ENCODE peak calls at places on chromosomes 13 and 19, in four cellular contexts. F, J, H and Y are unnamed samples.

GRCh38 chr13:30173301-30173605 is 134.1 kb downstream of the KATNAL1 start:
- DNase-seq in F (no peak), J (no peak), H (no peak), Y (no peak)

GRCh38 chr19:54311486-54311885 is 1.5 kb downstream of the LILRA5 start:
- DNase-seq in F (no peak), J (no peak), H (no peak), Y (no peak)

GRCh38 chr13:53159439-53159838 is 130.8 kb downstream of the OLFM4 start:
- DNase-seq in F (no peak), J (no peak), H (no peak), Y (no peak)

GRCh38 chr19:35248310-35249145 is at the start of gene LSR:
- DNase-seq in F (peak), J (no peak), H (no peak), Y (no peak)

GRCh38 chr13:22001336-22001735 is 330.5 kb downstream of the FGF9 start:
- DNase-seq in F (no peak), J (no peak), H (no peak), Y (no peak)

GRCh38 chr19:42655748-42656147 is 61.0 kb upstream of the CEACAM8 start:
- DNase-seq in F (no peak), J (no peak), H (no peak), Y (no peak)

GRCh38 chr13:105665284-105665683 is 870.2 kb downstream of the EFNB2 start:
- DNase-seq in F (no peak), J (no peak), H (no peak), Y (no peak)

GRCh38 chr13:24220086-24220703 is 59.7 kb downstream of the SPATA13 start:
- DNase-seq in F (no peak), J (no peak), H (no peak), Y (peak)

GRCh38 chr13:23488442-23488841 is 54.9 kb upstream of the SACS start:
- DNase-seq in F (no peak), J (no peak), H (no peak), Y (no peak)

GRCh38 chr13:50080158-50080855 is 65.1 kb downstream of the KCNRG start:
- DNase-seq in F (peak), J (no peak), H (no peak), Y (peak)

GRCh38 chr13:75934889-75935288 is 298.8 kb downstream of the LMO7 start:
- DNase-seq in F (no peak), J (no peak), H (no peak), Y (no peak)

GRCh38 chr19:14432817-14433453 is at the start of gene PKN1:
- DNase-seq in F (no peak), J (peak), H (peak), Y (peak)

GRCh38 chr19:8240274-8241229 is 31.4 kb downstream of the CERS4 start:
- DNase-seq in F (peak), J (peak), H (peak), Y (peak)

GRCh38 chr19:14248578-14249011 is 42.6 kb upstream of the ADGRL1 start:
- DNase-seq in F (no peak), J (no peak), H (peak), Y (peak)

GRCh38 chr13:89796196-89796595 is 1551.3 kb upstream of the MIR17HG start:
- DNase-seq in F (no peak), J (no peak), H (no peak), Y (no peak)

GRCh38 chr13:20342326-20342725 is 110.2 kb upstream of the GJB6 start:
- DNase-seq in F (no peak), J (no peak), H (no peak), Y (no peak)

GRCh38 chr19:45477713-45478453 is 10.1 kb downstream of the FOSB start:
- DNase-seq in F (no peak), J (no peak), H (no peak), Y (no peak)

GRCh38 chr19:19946226-19946625 is 45.5 kb downstream of the ZNF93 start:
- DNase-seq in F (no peak), J (no peak), H (no peak), Y (no peak)

GRCh38 chr19:31436121-31436776 is 87.0 kb upstream of the TSHZ3 start:
- DNase-seq in F (no peak), J (no peak), H (no peak), Y (no peak)

GRCh38 chr13:50714886-50715285 is 128.6 kb downstream of the DLEU7 start:
- DNase-seq in F (no peak), J (no peak), H (no peak), Y (no peak)

GRCh38 chr13:112740502-112741131 is 50.8 kb downstream of the ATP11A start:
- DNase-seq in F (peak), J (peak), H (no peak), Y (no peak)

GRCh38 chr13:25733061-25733491 is 318.7 kb downstream of the SHISA2 start:
- DNase-seq in F (no peak), J (no peak), H (no peak), Y (no peak)

GRCh38 chr19:50377051-50377441 is 789 bp downstream of the NR1H2 start:
- DNase-seq in F (peak), J (peak), H (no peak), Y (no peak)

GRCh38 chr19:33064778-33065550 is at the start of gene RHPN2:
- DNase-seq in F (no peak), J (peak), H (peak), Y (no peak)

GRCh38 chr13:110106726-110107125 is 200.2 kb downstream of the COL4A1 start:
- DNase-seq in F (peak), J (no peak), H (peak), Y (no peak)

GRCh38 chr13:35530147-35530546 is 53.7 kb upstream of the MAB21L1 start:
- DNase-seq in F (no peak), J (no peak), H (no peak), Y (no peak)

GRCh38 chr19:20964798-20965197 is 41.7 kb downstream of the ZNF85 start:
- DNase-seq in F (no peak), J (no peak), H (no peak), Y (no peak)

GRCh38 chr13:97000295-97000925 is 6.1 kb upstream of the OXGR1 start:
- DNase-seq in F (no peak), J (no peak), H (no peak), Y (no peak)

GRCh38 chr19:45037393-45038169 is 1.3 kb upstream of the CLASRP start:
- DNase-seq in F (no peak), J (no peak), H (no peak), Y (no peak)

GRCh38 chr19:45451181-45451849 is 16.5 kb upstream of the FOSB start:
- DNase-seq in F (peak), J (peak), H (no peak), Y (no peak)

GRCh38 chr19:8580710-8581281 is 3.6 kb upstream of the MYO1F start:
- DNase-seq in F (peak), J (peak), H (peak), Y (peak)

GRCh38 chr13:102191951-102192461 is 209.8 kb downstream of the FGF14 start:
- DNase-seq in F (no peak), J (no peak), H (no peak), Y (no peak)

GRCh38 chr19:34732548-34733255 is 1.3 kb upstream of the ZNF181 start:
- DNase-seq in F (no peak), J (no peak), H (no peak), Y (no peak)

GRCh38 chr13:60707878-60708277 is 310.9 kb downstream of the TDRD3 start:
- DNase-seq in F (no peak), J (no peak), H (no peak), Y (no peak)

GRCh38 chr13:114134944-114135610 is 2.7 kb upstream of the RASA3 start:
- DNase-seq in F (peak), J (peak), H (no peak), Y (no peak)

GRCh38 chr13:96450635-96451034 is 360.7 kb downstream of the HS6ST3 start:
- DNase-seq in F (no peak), J (no peak), H (no peak), Y (no peak)

DNA sequence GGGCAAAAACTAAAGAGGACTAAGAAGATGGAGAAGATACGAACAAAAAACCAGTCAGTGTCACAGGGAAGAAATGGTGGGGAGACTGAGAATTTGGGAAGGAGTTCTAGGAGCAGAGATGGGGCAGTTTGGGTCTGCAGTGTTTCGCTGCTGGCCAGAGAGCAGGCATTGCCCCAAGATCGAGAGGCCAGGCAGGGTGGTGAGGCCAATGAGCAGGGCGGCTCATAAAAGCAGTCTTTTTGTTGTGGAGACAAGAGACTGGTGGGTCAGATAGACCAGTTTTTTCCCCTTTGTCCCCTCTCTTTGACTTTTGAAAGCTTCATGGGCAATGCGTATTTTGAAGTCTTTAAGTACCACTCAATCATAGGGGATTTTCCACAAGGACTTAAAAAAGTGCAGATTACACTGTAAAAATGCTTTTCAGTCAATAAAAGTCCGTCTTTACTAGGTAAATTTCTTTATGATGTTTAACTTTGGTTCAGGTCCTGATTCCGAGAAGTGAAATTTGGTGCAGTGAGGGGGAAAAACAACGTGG is 338.7 kb downstream of the KLF5 start:
- DNase-seq in F (no peak), J (no peak), H (no peak), Y (no peak)
- H3K27ac ChIP-seq in F (no peak), J (no peak), H (no peak), Y (no peak)

GRCh38 chr13:32318072-32318471 is 2.8 kb downstream of the BRCA2 start:
- DNase-seq in F (no peak), J (no peak), H (no peak), Y (no peak)
- H3K27ac ChIP-seq in F (no peak), J (no peak), H (no peak), Y (no peak)

DNA sequence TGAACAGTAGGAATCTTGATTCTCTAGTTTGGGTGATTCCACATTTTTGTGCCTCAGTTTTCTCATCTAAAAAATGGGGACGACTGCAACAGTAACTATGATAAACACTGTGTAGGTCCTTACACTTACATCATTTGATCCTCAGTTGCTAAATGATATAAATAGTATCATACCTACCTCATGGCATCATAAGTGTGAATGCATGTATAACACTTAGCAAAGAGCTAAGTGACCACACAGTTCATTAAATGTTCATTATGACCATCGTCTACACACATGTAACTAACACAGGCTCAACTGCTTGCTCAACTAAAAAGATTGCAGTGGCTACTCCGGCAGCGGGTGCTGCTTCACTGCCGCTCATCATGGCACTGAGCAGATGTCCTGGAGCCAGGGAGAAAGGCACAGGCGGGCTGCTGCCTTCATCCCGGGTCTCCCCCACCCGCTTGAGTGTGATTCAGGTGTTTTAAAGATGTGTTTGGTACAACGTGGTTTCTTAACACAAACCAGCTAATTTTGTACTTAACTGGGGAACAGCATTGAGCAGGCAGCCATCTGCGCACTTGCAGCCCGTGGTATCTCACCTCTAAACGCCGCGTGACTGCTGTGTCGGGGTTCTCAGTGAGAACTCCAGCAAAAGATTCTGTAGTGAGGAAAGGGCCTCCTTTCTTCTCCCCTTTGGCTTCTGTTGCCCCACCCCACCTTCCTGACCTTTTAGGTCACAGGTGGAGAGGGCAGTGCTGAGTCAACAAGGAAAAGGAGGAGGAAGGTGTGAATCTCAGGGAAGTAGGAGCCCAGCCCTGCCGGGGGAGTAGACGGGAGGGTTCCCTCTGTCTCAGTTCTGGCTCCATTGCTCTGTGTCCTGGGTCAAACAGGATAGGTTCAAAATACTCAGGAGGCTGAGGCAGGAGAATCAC is 11.7 kb upstream of the ACTN4 start:
- DNase-seq in F (no peak), J (no peak), H (no peak), Y (no peak)
- H3K27ac ChIP-seq in F (peak), J (peak), H (no peak), Y (no peak)

DNA sequence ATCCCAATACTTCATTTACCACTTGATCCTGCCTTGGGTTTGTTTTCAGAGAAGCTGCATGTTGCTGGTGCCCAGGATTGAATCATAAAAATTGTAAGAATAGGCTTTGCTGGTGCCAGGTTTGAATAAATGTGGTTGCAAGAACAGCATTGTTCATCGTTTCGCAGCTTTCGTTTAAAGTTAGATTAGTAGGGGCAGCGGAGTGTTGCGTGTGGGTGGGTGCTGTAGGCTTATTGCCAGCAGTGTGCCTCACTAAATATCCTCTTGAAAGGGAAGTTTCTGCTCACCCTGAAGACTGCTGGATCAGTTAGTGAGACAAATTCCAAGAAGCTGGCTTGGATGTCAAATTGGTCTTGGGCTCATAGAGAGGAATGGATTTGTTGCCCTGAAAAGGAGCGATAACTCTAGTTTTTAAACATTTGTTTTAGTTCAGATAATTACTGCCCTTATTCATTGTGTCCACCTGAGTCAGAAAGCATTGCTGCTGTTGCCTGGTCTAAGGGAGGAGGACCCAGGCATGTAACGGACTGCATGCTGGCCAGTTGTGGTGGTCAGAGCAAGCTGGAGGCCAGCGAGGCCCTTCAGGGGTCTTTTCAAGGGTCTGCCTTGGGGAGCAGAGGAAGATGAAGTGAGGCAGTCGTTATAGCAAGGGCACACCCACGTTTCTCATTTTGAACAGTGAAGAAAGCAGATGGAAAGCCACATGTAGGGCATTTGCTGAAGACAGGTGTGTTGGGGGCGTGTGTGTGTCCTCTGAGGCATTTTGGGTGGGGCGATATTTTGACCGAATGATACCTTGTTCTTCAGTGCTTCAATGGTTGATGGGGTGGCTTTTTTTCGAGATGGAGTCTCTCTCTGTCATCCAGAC is 8.5 kb downstream of the ILF3 start:
- DNase-seq in F (no peak), J (no peak), H (no peak), Y (no peak)
- H3K27ac ChIP-seq in F (no peak), J (no peak), H (peak), Y (no peak)

GRCh38 chr13:72970956-72971355 is 87.8 kb upstream of the KLF5 start:
- DNase-seq in F (no peak), J (no peak), H (no peak), Y (no peak)
- H3K27ac ChIP-seq in F (no peak), J (no peak), H (no peak), Y (no peak)

DNA sequence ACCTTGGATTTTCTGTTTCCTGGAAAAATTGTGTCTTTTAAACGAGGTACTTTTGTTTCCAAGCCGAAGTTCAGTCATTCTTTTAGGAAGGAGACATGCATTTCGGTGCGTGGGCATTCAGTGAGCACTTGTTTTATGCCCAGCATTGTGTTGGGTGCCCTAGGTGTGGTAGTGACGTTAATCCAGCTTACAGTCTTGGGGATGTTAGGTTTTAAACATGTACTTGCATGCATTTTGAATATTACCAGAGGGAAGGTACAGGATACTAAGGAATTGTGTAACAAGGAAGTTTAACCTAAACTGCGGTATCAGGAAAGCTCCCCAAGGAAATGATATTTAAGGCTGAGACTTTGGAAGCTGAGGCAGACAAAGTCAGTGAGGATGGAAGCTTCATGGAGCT is 66.3 kb downstream of the ARHGAP35 start:
- DNase-seq in F (no peak), J (no peak), H (no peak), Y (no peak)
- H3K27ac ChIP-seq in F (peak), J (peak), H (peak), Y (peak)

GRCh38 chr19:10752237-10752912 is 34.5 kb downstream of the DNM2 start:
- DNase-seq in F (no peak), J (no peak), H (peak), Y (peak)
- H3K27ac ChIP-seq in F (no peak), J (peak), H (peak), Y (peak)